ENCODE peak calls at places on chromosomes 3 and 15, in six cellular contexts. V, W, F, Q, R and T are unnamed samples. For H3K9me3, the result is how much of the 10 kb centered on the place peaks cover.

GRCh38 chr3:117356296-117356695 is 646.7 kb downstream of the TUSC7 start:
- DNase-seq in R (no peak), V (no peak), F (no peak), Q (no peak), W (no peak), T (no peak)

GRCh38 chr15:27776501-27776900 is 322.6 kb downstream of the OCA2 start:
- DNase-seq in R (no peak), V (no peak), W (no peak), Q (no peak), F (no peak), T (no peak)

GRCh38 chr15:28955686-28956421 is 70.1 kb downstream of the APBA2 start:
- DNase-seq in F (no peak), V (no peak), Q (no peak), W (no peak), R (no peak), T (no peak)

GRCh38 chr3:107407355-107407754 is 30.1 kb downstream of the CCDC54 start:
- DNase-seq in F (no peak), W (no peak), R (no peak), V (no peak), Q (no peak), T (no peak)

GRCh38 chr3:174016186-174016585 is 618.6 kb downstream of the NLGN1 start:
- DNase-seq in W (no peak), V (no peak), R (no peak), Q (no peak), F (no peak), T (no peak)

GRCh38 chr3:9079674-9080073 is 116.4 kb upstream of the RAD18 start:
- DNase-seq in R (peak), W (no peak), Q (no peak), V (no peak), F (no peak), T (no peak)

GRCh38 chr3:169542347-169542751 is 121.2 kb downstream of the MECOM start:
- DNase-seq in W (no peak), Q (no peak), V (no peak), R (no peak), F (no peak), T (no peak)

GRCh38 chr15:95734422-95735316 is 595.8 kb upstream of the NR2F2 start:
- DNase-seq in W (no peak), F (no peak), V (no peak), Q (no peak), R (peak), T (no peak)

GRCh38 chr15:59918994-59919951 is 84.8 kb upstream of the FOXB1 start:
- DNase-seq in V (no peak), W (no peak), F (no peak), R (peak), Q (no peak), T (no peak)

GRCh38 chr3:135456182-135456790 is 509.2 kb upstream of the PPP2R3A start:
- DNase-seq in Q (no peak), R (no peak), F (no peak), W (no peak), V (no peak), T (no peak)

GRCh38 chr3:153144779-153145178 is 17.2 kb upstream of the RAP2B start:
- DNase-seq in R (no peak), V (no peak), F (no peak), Q (no peak), W (no peak), T (no peak)

GRCh38 chr3:126667631-126668449 is 12.9 kb upstream of the TXNRD3 start:
- DNase-seq in Q (no peak), R (no peak), V (no peak), F (no peak), W (no peak), T (no peak)

GRCh38 chr3:176995946-176996345 is 201.3 kb downstream of the TBL1XR1 start:
- DNase-seq in W (no peak), V (no peak), F (no peak), Q (no peak), R (no peak), T (no peak)

GRCh38 chr15:83653639-83654378 is at the start of gene ADAMTSL3:
- DNase-seq in F (peak), R (peak), W (peak), V (peak), Q (peak), T (no peak)

GRCh38 chr3:120652896-120653545 is 29.0 kb downstream of the HGD start:
- DNase-seq in Q (peak), W (no peak), V (no peak), F (no peak), R (no peak), T (no peak)

GRCh38 chr15:52115598-52116427 is 3.2 kb upstream of the BCL2L10 start:
- DNase-seq in V (no peak), F (no peak), W (no peak), Q (peak), R (no peak), T (no peak)

GRCh38 chr3:52979190-52979983 is 66.5 kb downstream of the SFMBT1 start:
- DNase-seq in F (no peak), Q (no peak), W (no peak), V (no peak), R (no peak), T (no peak)

GRCh38 chr3:45972534-45973402 is 22.9 kb downstream of the FYCO1 start:
- DNase-seq in V (no peak), R (peak), W (peak), F (no peak), Q (no peak), T (no peak)

GRCh38 chr3:53222183-53222901 is 33.5 kb downstream of the TKT start:
- DNase-seq in Q (no peak), W (no peak), V (no peak), R (no peak), F (peak), T (no peak)

GRCh38 chr3:12994607-12995388 is 78.4 kb downstream of the IQSEC1 start:
- DNase-seq in F (peak), Q (peak), R (peak), W (peak), V (peak), T (peak)

GRCh38 chr3:22315925-22316324 is 564.9 kb upstream of the ZNF385D start:
- DNase-seq in W (no peak), F (no peak), Q (no peak), R (peak), V (no peak), T (no peak)

GRCh38 chr3:27990837-27991236 is 250.6 kb upstream of the CMC1 start:
- DNase-seq in V (no peak), W (no peak), R (no peak), F (no peak), Q (no peak), T (no peak)

GRCh38 chr3:187739561-187740445 is 5.5 kb downstream of the BCL6 start:
- DNase-seq in V (peak), W (peak), R (peak), Q (peak), F (peak), T (peak)

GRCh38 chr15:61051570-61052031 is 177.5 kb downstream of the RORA start:
- DNase-seq in F (no peak), R (peak), Q (peak), W (peak), V (peak), T (no peak)

GRCh38 chr15:71748327-71748726 is 62.0 kb upstream of the NR2E3 start:
- DNase-seq in F (no peak), W (no peak), Q (no peak), V (no peak), R (peak), T (no peak)

GRCh38 chr3:59273976-59274375 is 224.2 kb upstream of the CFAP20DC start:
- DNase-seq in F (no peak), Q (no peak), R (no peak), V (no peak), W (no peak), T (no peak)

GRCh38 chr15:74170845-74171578 is 2.5 kb upstream of the ISLR start:
- DNase-seq in R (no peak), Q (no peak), F (peak), W (no peak), V (peak), T (no peak)

GRCh38 chr15:37900286-37901221 is 33.9 kb upstream of the TMCO5A start:
- DNase-seq in W (no peak), F (no peak), R (peak), Q (no peak), V (no peak), T (no peak)

GRCh38 chr3:27681249-27681748 is 40.8 kb downstream of the EOMES start:
- DNase-seq in Q (no peak), V (no peak), R (no peak), W (no peak), F (no peak), T (no peak)

GRCh38 chr3:178084938-178085816 is 451.1 kb upstream of the KCNMB2 start:
- DNase-seq in V (peak), R (no peak), F (peak), W (peak), Q (peak), T (no peak)

GRCh38 chr15:80844011-80844732 is 65.0 kb downstream of the CEMIP start:
- DNase-seq in F (no peak), V (no peak), Q (no peak), R (peak), W (no peak), T (no peak)

DNA sequence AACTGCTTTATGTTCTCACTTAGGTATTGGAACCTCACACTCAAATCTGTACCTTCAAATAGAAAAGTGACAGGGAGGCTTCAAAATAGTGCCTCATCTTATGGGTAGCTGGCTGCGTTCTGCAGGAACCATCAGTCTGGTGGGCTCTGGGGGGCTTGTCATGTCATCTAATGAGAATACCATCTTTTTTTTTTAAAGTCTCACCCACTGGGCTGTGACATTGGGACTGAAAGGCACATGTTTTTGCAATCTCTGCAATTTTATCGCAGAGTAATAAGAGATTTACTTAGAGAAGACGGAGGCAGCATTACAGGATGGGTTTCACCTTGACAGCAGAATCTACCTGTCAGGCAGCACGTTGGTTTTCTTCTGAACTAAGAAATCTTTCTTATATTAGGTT is 28.4 kb downstream of the MINDY4B start:
- DNase-seq in V (no peak), W (no peak), Q (no peak), F (no peak), R (no peak), T (no peak)
- H3K9me3 ChIP-seq in V (under half), W (under half), Q (under half), F (under half), R (under half), T (under half)

GRCh38 chr3:806006-806405 is 286.8 kb upstream of the CNTN6 start:
- DNase-seq in F (no peak), R (no peak), W (no peak), Q (no peak), V (no peak), T (no peak)
- H3K9me3 ChIP-seq in F (under half), R (under half), W (under half), Q (under half), V (under half), T (under half)

GRCh38 chr15:26314577-26314976 is 451.4 kb upstream of the ATP10A start:
- DNase-seq in V (no peak), F (no peak), W (no peak), Q (no peak), R (no peak), T (no peak)
- H3K9me3 ChIP-seq in V (under half), F (under half), W (under half), Q (under half), R (under half), T (under half)

GRCh38 chr15:25623708-25624107 is 184.9 kb upstream of the UBE3A start:
- DNase-seq in F (no peak), W (no peak), V (no peak), Q (no peak), R (no peak), T (no peak)
- H3K9me3 ChIP-seq in F (under half), W (under half), V (under half), Q (under half), R (under half), T (under half)

GRCh38 chr15:46897266-46897665 is 820.0 kb upstream of the SEMA6D start:
- DNase-seq in Q (no peak), R (no peak), F (no peak), V (no peak), W (no peak), T (no peak)

GRCh38 chr15:46900992-46901391 is 816.3 kb upstream of the SEMA6D start:
- DNase-seq in R (no peak), F (no peak), Q (no peak), W (no peak), V (no peak), T (no peak)
- H3K9me3 ChIP-seq in R (under half), F (under half), Q (under half), W (under half), V (under half), T (under half)

GRCh38 chr15:64987136-64987535 is 2.6 kb downstream of the SPG21 start:
- DNase-seq in R (no peak), W (no peak), Q (no peak), V (no peak), F (no peak), T (no peak)

GRCh38 chr15:64989331-64990167 is at the start of gene SPG21:
- DNase-seq in F (peak), W (peak), R (peak), Q (peak), V (peak), T (peak)

GRCh38 chr15:64982472-64982871 is 7.2 kb downstream of the SPG21 start:
- DNase-seq in W (no peak), F (no peak), V (no peak), R (no peak), Q (no peak), T (no peak)

GRCh38 chr15:64981812-64982431 is 7.8 kb downstream of the SPG21 start:
- DNase-seq in Q (no peak), V (no peak), W (no peak), F (no peak), R (no peak), T (no peak)

DNA sequence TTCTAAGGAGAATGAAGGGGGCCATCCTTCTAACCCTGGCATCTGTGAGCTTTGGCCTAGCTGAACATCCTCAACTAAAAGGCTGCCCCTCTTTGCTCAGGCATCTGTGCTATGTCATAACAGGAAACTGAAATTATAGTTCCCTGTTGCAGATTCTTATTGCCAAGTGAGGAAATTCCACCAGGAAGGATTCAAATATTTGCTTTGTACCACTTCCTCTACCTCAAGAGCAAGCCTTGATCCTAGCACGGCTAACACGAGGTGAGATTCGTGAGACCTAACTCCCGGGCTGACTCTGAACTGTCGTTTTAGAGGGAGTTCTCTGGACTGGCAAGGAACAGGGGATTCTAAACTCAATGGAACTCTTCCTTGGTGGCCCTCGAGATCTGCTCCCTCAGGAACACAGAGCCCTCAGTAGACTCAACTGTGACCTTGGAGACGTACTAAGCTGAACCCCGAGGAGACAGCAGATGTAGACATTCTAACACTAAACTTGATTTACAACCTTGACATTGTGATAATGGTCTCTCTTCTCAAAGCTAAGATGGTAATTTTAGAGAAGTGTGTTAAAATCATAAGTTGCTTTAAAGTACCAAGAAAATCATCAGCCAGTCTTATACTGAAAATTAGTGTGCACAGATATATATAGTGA is 4.2 kb downstream of the SPG21 start:
- DNase-seq in R (no peak), F (no peak), Q (no peak), W (no peak), V (no peak), T (no peak)
- H3K9me3 ChIP-seq in R (under half), F (under half), Q (under half), W (under half), V (under half), T (under half)

DNA sequence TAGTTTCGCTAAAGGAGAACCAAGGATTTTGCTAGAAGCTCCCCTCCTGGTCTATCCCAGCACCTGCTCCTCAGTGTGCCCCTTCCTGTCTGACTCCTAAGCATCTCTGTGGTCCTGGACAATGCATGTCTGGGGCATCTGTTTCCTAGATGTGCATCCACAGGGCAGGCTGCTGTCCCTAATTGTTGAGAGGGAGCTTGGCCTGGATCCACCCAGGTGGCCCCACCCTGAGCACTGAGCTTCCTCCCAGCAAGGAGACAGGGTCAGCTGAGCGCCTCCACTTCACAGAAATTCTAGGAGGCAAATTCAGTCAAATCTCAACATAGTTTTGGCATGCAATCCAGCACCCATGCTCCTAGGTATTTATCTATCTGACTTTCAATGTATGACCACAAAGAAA is 102.4 kb upstream of the GOLGA6L6 start:
- DNase-seq in F (no peak), R (no peak), V (no peak), W (no peak), Q (no peak), T (no peak)
- H3K9me3 ChIP-seq in F (under half), R (under half), V (under half), W (under half), Q (under half), T (under half)

DNA sequence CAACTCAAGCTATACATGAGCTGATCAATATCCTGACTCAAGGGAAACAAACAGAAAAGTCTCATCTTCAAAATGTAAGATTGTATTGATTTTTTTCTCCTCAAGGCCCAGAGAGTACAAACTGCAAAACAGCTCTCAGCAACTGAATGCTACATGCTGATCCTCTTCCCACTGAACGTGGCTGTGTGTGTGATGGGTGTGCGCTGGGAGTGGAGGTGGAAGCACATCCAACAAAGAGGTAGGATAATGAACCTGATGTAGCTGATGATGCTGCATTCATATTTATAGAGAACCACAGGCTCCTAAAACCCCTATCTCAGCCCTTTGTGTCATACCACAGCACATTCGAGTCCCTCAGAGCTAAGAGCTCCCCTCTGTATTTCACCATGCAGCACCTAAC is 56.8 kb downstream of the GABRB3 start:
- DNase-seq in W (no peak), V (no peak), Q (no peak), F (no peak), R (no peak), T (no peak)
- H3K9me3 ChIP-seq in W (under half), V (under half), Q (under half), F (under half), R (under half), T (under half)

GRCh38 chr15:47486051-47486450 is 231.3 kb upstream of the SEMA6D start:
- DNase-seq in F (no peak), V (no peak), W (no peak), Q (no peak), R (no peak), T (no peak)
- H3K9me3 ChIP-seq in F (under half), V (under half), W (under half), Q (under half), R (under half), T (under half)